ENCODE peak calls at places on chromosomes 13 and 19, in eight cellular contexts. M is fibroblast of lung; W is tibial artery; I is uterus; R is CD8-positive, alpha-beta T cell; V is fibroblast of villous mesenchyme; B is endothelial cell of umbilical vein; P is LNCaP clone FGC. K is an unnamed sample.

GRCh38 chr13:110376120-110376519 is 69.0 kb downstream of the COL4A2 start:
- DNase-seq in I (no peak), W (no peak), M (no peak), P (peak), R (no peak), V (peak), B (peak), K (no peak)

GRCh38 chr13:88051746-88052482 is 380.7 kb downstream of the SLITRK5 start:
- DNase-seq in I (no peak), M (no peak), V (no peak), R (no peak), B (no peak), P (no peak), W (no peak), K (no peak)

GRCh38 chr13:34748561-34748960 is 193.5 kb upstream of the NBEA start:
- DNase-seq in M (no peak), R (no peak), V (no peak), B (no peak), W (no peak), I (no peak), P (no peak), K (no peak)

GRCh38 chr13:40679586-40679985 is 13.1 kb upstream of the FOXO1 start:
- DNase-seq in P (no peak), B (no peak), M (no peak), V (no peak), R (no peak), I (no peak), W (no peak), K (no peak)

GRCh38 chr19:33225458-33225925 is at the start of gene SLC7A10:
- DNase-seq in I (no peak), B (no peak), P (no peak), W (no peak), R (no peak), M (no peak), V (no peak), K (no peak)

GRCh38 chr19:3408996-3409345 is 42.6 kb downstream of the NFIC start:
- DNase-seq in W (no peak), I (no peak), P (no peak), B (no peak), V (no peak), M (no peak), R (no peak), K (no peak)

GRCh38 chr19:51698296-51698695 is 5.2 kb downstream of the SPACA6 start:
- DNase-seq in P (no peak), R (no peak), M (no peak), B (no peak), I (no peak), V (no peak), W (no peak), K (no peak)

GRCh38 chr13:39347926-39348901 is 254.8 kb downstream of the LHFPL6 start:
- DNase-seq in W (no peak), M (no peak), P (no peak), V (no peak), I (no peak), R (no peak), B (no peak), K (no peak)

GRCh38 chr19:10431254-10431942 is 11.1 kb downstream of the PDE4A start:
- DNase-seq in P (no peak), B (no peak), I (peak), M (no peak), V (peak), W (no peak), R (no peak), K (no peak)

GRCh38 chr13:75612354-75612753 is 23.8 kb upstream of the LMO7 start:
- DNase-seq in B (no peak), P (no peak), I (no peak), R (no peak), V (peak), W (no peak), M (peak), K (no peak)

GRCh38 chr13:73601708-73602107 is 532.5 kb downstream of the KLF12 start:
- DNase-seq in B (no peak), V (no peak), I (no peak), P (no peak), M (no peak), R (no peak), W (no peak), K (no peak)

GRCh38 chr19:39542198-39542597 is 2.2 kb upstream of the EID2 start:
- DNase-seq in B (peak), I (no peak), R (no peak), W (no peak), P (no peak), V (no peak), M (no peak), K (no peak)

GRCh38 chr19:42207767-42208259 is 9.7 kb downstream of the DEDD2 start:
- DNase-seq in M (peak), R (no peak), B (peak), V (peak), P (no peak), I (no peak), W (no peak), K (no peak)

GRCh38 chr19:3142938-3143337 is 7.1 kb downstream of the GNA15 start:
- DNase-seq in M (no peak), B (no peak), I (no peak), P (no peak), R (no peak), V (no peak), W (no peak), K (no peak)

GRCh38 chr19:13839938-13840750 is 36.8 kb upstream of the NANOS3 start:
- DNase-seq in R (no peak), V (no peak), B (peak), W (peak), M (no peak), I (no peak), P (no peak), K (no peak)

DNA sequence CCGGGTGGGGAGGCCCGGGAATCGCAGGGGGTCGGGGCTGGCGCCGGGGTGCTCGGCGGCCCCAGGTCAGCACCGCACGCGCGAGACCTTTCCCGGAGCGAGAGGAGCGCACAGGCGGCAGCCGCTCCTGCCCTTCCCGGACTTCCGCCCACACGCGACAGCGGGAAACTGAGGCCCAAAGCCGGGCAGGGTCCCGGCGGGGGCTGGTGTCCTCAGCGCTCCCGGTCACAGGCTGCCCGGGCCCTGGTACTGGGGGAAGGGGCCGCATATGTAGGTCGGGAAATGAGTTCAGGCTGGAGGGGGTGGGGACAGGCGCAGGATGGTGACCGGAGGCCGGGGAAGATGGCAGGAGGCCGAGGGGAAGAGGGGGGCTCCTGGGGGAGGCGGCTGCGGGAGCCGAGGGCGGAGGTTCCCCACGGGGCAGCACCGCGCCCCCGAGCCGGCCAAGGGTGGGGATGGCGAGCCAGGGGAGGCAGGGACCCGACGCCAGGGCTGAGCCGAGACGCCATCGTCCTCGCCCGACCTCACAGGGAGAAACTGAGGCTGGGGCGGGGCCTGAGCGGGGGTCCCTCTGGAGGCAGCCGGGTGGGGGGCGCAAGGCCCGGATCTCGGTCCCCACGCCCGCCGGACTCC is 662 bp downstream of the CBARP start:
- DNase-seq in R (no peak), P (no peak), I (peak), V (no peak), W (no peak), B (peak), M (no peak), K (no peak)
- TF ChIP-seq CTCF in R (no peak), P (no peak), I (no peak), V (no peak), W (no peak), B (no peak), M (no peak), K (no peak)

GRCh38 chr19:34838753-34839431 is 65.9 kb upstream of the ZNF599 start:
- DNase-seq in P (no peak), M (peak), I (no peak), R (no peak), V (no peak), W (no peak), B (peak), K (no peak)

GRCh38 chr19:34841780-34842179 is 68.8 kb upstream of the ZNF599 start:
- DNase-seq in V (no peak), P (no peak), R (no peak), M (no peak), I (no peak), W (no peak), B (no peak), K (no peak)

GRCh38 chr19:34835952-34836351 is 62.9 kb upstream of the ZNF599 start:
- DNase-seq in B (no peak), R (no peak), I (no peak), P (no peak), W (no peak), V (no peak), M (no peak), K (no peak)

GRCh38 chr19:34837262-34837661 is 64.2 kb upstream of the ZNF599 start:
- DNase-seq in V (peak), I (no peak), W (no peak), P (peak), B (peak), M (no peak), R (no peak), K (no peak)

GRCh38 chr19:34838248-34838647 is 65.2 kb upstream of the ZNF599 start:
- DNase-seq in V (peak), B (peak), W (no peak), I (no peak), R (no peak), M (peak), P (no peak), K (no peak)
- TF ChIP-seq CTCF in V (peak), B (peak), W (no peak), I (no peak), R (no peak), M (no peak), P (peak), K (no peak)

GRCh38 chr13:92566767-92567166 is 659.8 kb upstream of the GPC6 start:
- DNase-seq in M (no peak), R (no peak), V (no peak), I (no peak), W (no peak), B (no peak), P (no peak), K (no peak)
- TF ChIP-seq CTCF in M (no peak), R (no peak), V (no peak), I (no peak), W (no peak), B (no peak), P (no peak), K (no peak)

DNA sequence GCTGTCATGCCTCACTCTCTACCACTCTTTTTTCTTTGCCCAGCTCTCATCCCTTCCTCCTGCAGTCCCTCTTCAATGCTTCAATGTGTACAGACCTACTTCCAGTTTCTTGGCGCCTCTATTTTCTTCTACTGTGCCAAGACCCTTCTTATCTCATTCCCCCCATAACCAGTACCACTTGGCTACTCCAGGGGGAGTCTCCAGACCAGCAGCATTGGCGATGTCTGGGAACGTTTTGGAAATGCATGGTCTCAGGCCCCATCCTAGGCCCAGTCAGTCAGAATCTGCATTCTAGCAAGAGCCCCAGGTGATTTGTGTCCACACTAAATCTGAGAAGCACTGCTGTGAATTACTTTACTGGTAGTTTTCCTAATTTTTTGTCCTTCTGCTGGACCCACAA is 198.2 kb downstream of the SLC7A1 start:
- DNase-seq in R (no peak), M (no peak), B (no peak), P (no peak), V (no peak), W (no peak), I (no peak), K (no peak)
- TF ChIP-seq CTCF in R (no peak), M (no peak), B (no peak), P (no peak), V (peak), W (no peak), I (no peak), K (no peak)

GRCh38 chr13:42392180-42392579 is 120.2 kb downstream of the AKAP11 start:
- DNase-seq in I (no peak), P (no peak), M (no peak), W (no peak), V (no peak), B (no peak), R (no peak), K (no peak)

GRCh38 chr13:42392706-42393572 is 121.0 kb downstream of the AKAP11 start:
- DNase-seq in B (no peak), I (no peak), V (peak), R (no peak), W (no peak), M (peak), P (no peak), K (no peak)

GRCh38 chr13:42393573-42394360 is 121.8 kb downstream of the AKAP11 start:
- DNase-seq in V (no peak), B (no peak), I (no peak), W (no peak), P (no peak), M (no peak), R (no peak), K (no peak)

GRCh38 chr13:42384265-42384664 is 112.3 kb downstream of the AKAP11 start:
- DNase-seq in M (no peak), W (no peak), R (no peak), V (no peak), B (no peak), P (no peak), I (no peak), K (no peak)

DNA sequence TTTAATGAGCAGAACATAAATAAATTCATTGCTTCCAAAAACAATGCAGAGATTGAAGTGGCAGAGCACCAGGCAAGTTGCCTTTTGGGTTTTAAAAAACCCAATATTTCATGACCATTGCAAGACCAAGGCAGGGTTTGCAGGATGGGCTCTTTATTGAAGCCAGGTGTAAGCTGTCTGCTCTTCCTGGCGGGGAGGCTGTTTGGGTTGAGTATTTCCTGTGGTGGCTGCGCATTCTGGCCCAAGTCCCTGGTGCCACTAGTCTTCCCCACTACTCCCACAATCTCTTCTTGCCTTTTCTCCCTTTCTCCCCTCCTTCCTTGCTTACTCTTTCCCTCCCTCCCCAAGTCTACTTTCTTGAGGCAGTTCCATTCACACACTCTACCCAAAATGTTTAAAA is 116.4 kb downstream of the AKAP11 start:
- DNase-seq in B (no peak), M (no peak), I (no peak), P (no peak), W (no peak), V (no peak), R (no peak), K (no peak)
- TF ChIP-seq CTCF in B (no peak), M (no peak), I (no peak), P (no peak), W (no peak), V (no peak), R (no peak), K (no peak)

DNA sequence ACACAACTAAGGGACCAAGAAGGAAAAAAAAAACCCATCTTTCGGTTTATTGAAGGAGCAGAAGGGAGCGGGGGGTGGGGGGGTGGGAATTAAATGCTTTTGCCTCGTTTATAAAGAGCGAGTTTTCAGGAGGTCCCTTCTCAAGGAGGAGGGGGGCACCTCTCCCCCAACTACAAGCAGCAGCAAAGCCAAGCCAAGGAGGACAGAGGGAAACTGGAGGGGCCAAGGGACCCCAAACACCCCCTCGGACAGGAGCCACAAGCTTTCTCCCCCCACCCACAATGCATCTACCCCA is 2.4 kb downstream of the IRF2BP1 start:
- DNase-seq in V (no peak), R (no peak), B (no peak), P (no peak), W (no peak), I (no peak), M (no peak), K (no peak)
- TF ChIP-seq CTCF in V (no peak), R (peak), B (no peak), P (no peak), W (no peak), I (no peak), M (no peak), K (no peak)

DNA sequence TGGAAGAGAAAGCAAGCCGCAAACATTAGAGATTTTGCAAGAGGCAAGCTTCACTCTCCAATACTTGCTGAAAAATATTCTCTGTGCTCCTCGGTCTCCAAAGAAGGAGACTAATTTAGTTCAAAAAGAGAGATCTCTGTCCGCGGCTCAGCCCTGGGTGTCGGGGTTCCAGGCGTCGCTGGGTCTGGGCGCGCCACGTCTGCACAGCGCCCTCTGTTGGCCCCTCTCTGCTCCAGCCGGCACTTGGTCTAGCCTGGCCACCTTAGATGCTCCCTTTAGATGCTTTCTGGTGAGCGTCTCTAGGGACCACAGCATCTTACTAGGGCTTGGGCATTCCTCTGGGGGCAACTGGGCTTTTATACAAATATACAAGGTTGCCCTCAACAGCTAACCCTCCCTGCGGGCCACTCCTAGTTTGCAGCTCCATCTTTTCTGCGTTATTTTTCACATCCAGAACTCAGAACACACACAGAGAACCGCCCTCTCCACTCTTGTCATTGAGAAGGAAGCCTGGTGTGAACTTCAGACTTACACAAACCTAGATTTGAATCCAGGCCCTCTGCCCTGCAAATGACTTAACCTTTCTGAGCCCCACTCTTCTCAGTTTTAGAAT is 78.3 kb downstream of the CYSLTR2 start:
- DNase-seq in V (peak), R (peak), I (no peak), B (peak), P (no peak), M (no peak), W (no peak), K (no peak)
- TF ChIP-seq CTCF in V (peak), R (peak), I (peak), B (peak), P (peak), M (peak), W (peak), K (no peak)

GRCh38 chr19:53045536-53045935 is 996 bp downstream of the ERVV-2 start:
- DNase-seq in I (no peak), M (no peak), P (no peak), W (no peak), V (no peak), B (no peak), R (no peak), K (no peak)

DNA sequence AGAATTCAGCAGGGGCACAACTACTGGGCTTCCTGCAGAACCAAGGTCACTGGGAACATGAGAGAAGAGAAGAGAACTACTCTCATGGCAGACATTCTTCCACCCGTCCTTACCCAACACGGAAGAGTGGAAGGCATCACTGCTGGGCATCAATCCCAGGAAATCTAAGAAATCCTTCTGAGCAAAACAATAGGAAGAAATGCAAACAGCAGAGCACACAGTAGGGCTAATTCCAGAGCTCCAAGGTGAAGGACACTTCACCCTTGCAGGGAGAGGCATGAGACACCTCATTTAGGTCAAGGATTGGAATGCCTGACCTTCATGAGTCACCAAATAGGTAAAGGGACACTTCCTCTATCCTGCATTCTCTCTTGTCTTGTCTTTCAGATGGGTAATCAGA is 2.8 kb downstream of the ERVV-2 start:
- DNase-seq in P (no peak), V (no peak), W (no peak), I (no peak), B (no peak), R (no peak), M (no peak), K (no peak)
- TF ChIP-seq CTCF in P (no peak), V (no peak), W (no peak), I (no peak), B (no peak), R (no peak), M (no peak), K (no peak)

GRCh38 chr19:6586726-6587092 is 4.2 kb downstream of the CD70 start:
- DNase-seq in B (no peak), R (no peak), M (no peak), P (no peak), V (no peak), I (no peak), W (no peak), K (no peak)
- TF ChIP-seq CTCF in B (no peak), R (no peak), M (no peak), P (no peak), V (no peak), I (no peak), W (no peak), K (no peak)